ENCODE peak calls at places on chromosomes 7 and 10, in eight cellular contexts. V is endothelial cell; B is effector memory CD8-positive, alpha-beta T cell; K is PC-9; I is body of pancreas; T is retina; C is anterior cingulate cortex; Q is WTC11. H is an unnamed sample.

GRCh38 chr10:110597476-110597875 is 30.0 kb downstream of the SMC3 start:
- DNase-seq in V (no peak), B (no peak), K (no peak), I (no peak), T (no peak), C (no peak), Q (no peak), H (no peak)

GRCh38 chr10:118624747-118625146 is 29.3 kb upstream of the PRLHR start:
- DNase-seq in V (no peak), B (no peak), K (no peak), I (no peak), T (no peak), C (no peak), Q (no peak), H (no peak)

GRCh38 chr7:69430502-69431145 is 167.7 kb upstream of the AUTS2 start:
- DNase-seq in V (peak; percentile 11), B (no peak), K (no peak), I (peak; percentile 5), T (peak; percentile 72), C (no peak), Q (no peak), H (no peak)

GRCh38 chr7:93515144-93515543 is 59.4 kb downstream of the CALCR start:
- DNase-seq in V (no peak), B (no peak), K (no peak), I (no peak), T (no peak), C (no peak), Q (no peak), H (no peak)

GRCh38 chr10:12892924-12893323 is 108.6 kb downstream of the CCDC3 start:
- DNase-seq in V (no peak), B (no peak), K (no peak), I (no peak), T (no peak), C (no peak), Q (no peak), H (no peak)

GRCh38 chr10:89352039-89352597 is 24.3 kb downstream of the IFIT3 start:
- DNase-seq in V (no peak), B (no peak), K (peak; percentile 76), I (peak; percentile 81), T (no peak), C (no peak), Q (no peak), H (no peak)

GRCh38 chr10:97020452-97021400 is 165.0 kb downstream of the SLIT1 start:
- DNase-seq in V (no peak), B (no peak), K (no peak), I (peak; percentile 79), T (peak; percentile 89), C (no peak), Q (no peak), H (no peak)

GRCh38 chr7:30074422-30075030 is 46.3 kb downstream of the PLEKHA8 start:
- DNase-seq in V (no peak), B (no peak), K (peak; percentile 7), I (peak; percentile 6), T (peak; percentile 4), C (no peak), Q (no peak), H (no peak)

GRCh38 chr7:2808891-2809660 is 35.0 kb downstream of the GNA12 start:
- DNase-seq in V (no peak), B (no peak), K (no peak), I (no peak), T (no peak), C (no peak), Q (no peak), H (no peak)